ENCODE peak calls at places on chromosomes 16 and 17, in four cellular contexts. One of them, this sample, is unnamed.

GRCh38 chr17:9360610-9361571 is 214.7 kb downstream of the STX8 start:
- DNase-seq in effector memory CD4-positive, alpha-beta T cell: no peak
- DNase-seq in upper lobe of left lung: no peak
- DNase-seq in mucosa of descending colon: no peak
- DNase-seq in this sample: no peak

GRCh38 chr17:32152130-32152529 is 9.8 kb downstream of the RHOT1 start:
- DNase-seq in upper lobe of left lung: no peak
- DNase-seq in mucosa of descending colon: no peak
- DNase-seq in effector memory CD4-positive, alpha-beta T cell: no peak
- DNase-seq in this sample: no peak

GRCh38 chr16:82748026-82748425 is 121.3 kb downstream of the CDH13 start:
- DNase-seq in mucosa of descending colon: no peak
- DNase-seq in effector memory CD4-positive, alpha-beta T cell: no peak
- DNase-seq in upper lobe of left lung: no peak
- DNase-seq in this sample: no peak

GRCh38 chr16:4525069-4525468 is 13.5 kb downstream of the CDIP1 start:
- DNase-seq in upper lobe of left lung: no peak
- DNase-seq in mucosa of descending colon: no peak
- DNase-seq in effector memory CD4-positive, alpha-beta T cell: no peak
- DNase-seq in this sample: no peak

GRCh38 chr17:82440991-82441627 is 9.4 kb downstream of the CYBC1 start:
- DNase-seq in upper lobe of left lung: peak; percentile 63
- DNase-seq in mucosa of descending colon: no peak
- DNase-seq in effector memory CD4-positive, alpha-beta T cell: no peak
- DNase-seq in this sample: no peak

GRCh38 chr17:72850410-72850809 is 242.1 kb downstream of the SLC39A11 start:
- DNase-seq in mucosa of descending colon: no peak
- DNase-seq in upper lobe of left lung: no peak
- DNase-seq in effector memory CD4-positive, alpha-beta T cell: no peak
- DNase-seq in this sample: no peak

GRCh38 chr17:31274252-31274651 is 22.8 kb downstream of the OMG start:
- DNase-seq in effector memory CD4-positive, alpha-beta T cell: no peak
- DNase-seq in upper lobe of left lung: no peak
- DNase-seq in mucosa of descending colon: no peak
- DNase-seq in this sample: no peak

GRCh38 chr17:64174686-64175456 is 44.9 kb upstream of the ERN1 start:
- DNase-seq in upper lobe of left lung: no peak
- DNase-seq in mucosa of descending colon: no peak
- DNase-seq in effector memory CD4-positive, alpha-beta T cell: no peak
- DNase-seq in this sample: no peak

GRCh38 chr17:48878920-48879898 is 13.4 kb upstream of the ATP5MC1 start:
- DNase-seq in upper lobe of left lung: no peak
- DNase-seq in mucosa of descending colon: no peak
- DNase-seq in effector memory CD4-positive, alpha-beta T cell: peak; percentile 22
- DNase-seq in this sample: peak; percentile 24

GRCh38 chr16:75648265-75649076 is 898 bp downstream of the TERF2IP start:
- DNase-seq in upper lobe of left lung: peak; percentile 89
- DNase-seq in effector memory CD4-positive, alpha-beta T cell: peak; percentile 67
- DNase-seq in mucosa of descending colon: peak; percentile 89
- DNase-seq in this sample: peak; percentile 76

GRCh38 chr16:55471448-55472097 is 7.4 kb upstream of the MMP2 start:
- DNase-seq in upper lobe of left lung: no peak
- DNase-seq in effector memory CD4-positive, alpha-beta T cell: no peak
- DNase-seq in mucosa of descending colon: no peak
- DNase-seq in this sample: no peak

GRCh38 chr17:82808006-82808405 is 31.8 kb downstream of the ZNF750 start:
- DNase-seq in mucosa of descending colon: no peak
- DNase-seq in upper lobe of left lung: no peak
- DNase-seq in effector memory CD4-positive, alpha-beta T cell: no peak
- DNase-seq in this sample: no peak

GRCh38 chr17:77619851-77620250 is 338.7 kb upstream of the TNRC6C start:
- DNase-seq in effector memory CD4-positive, alpha-beta T cell: no peak
- DNase-seq in mucosa of descending colon: no peak
- DNase-seq in upper lobe of left lung: no peak
- DNase-seq in this sample: no peak

GRCh38 chr16:48622456-48623303 is 12.7 kb upstream of the N4BP1 start:
- DNase-seq in mucosa of descending colon: no peak
- DNase-seq in upper lobe of left lung: peak; percentile 56
- DNase-seq in effector memory CD4-positive, alpha-beta T cell: no peak
- DNase-seq in this sample: no peak

GRCh38 chr17:58207451-58207850 is 11.6 kb downstream of the MKS1 start:
- DNase-seq in mucosa of descending colon: no peak
- DNase-seq in effector memory CD4-positive, alpha-beta T cell: no peak
- DNase-seq in upper lobe of left lung: no peak
- DNase-seq in this sample: no peak

GRCh38 chr17:20784100-20784665 is 204.7 kb downstream of the CDRT15L2 start:
- DNase-seq in effector memory CD4-positive, alpha-beta T cell: no peak
- DNase-seq in upper lobe of left lung: peak; percentile 70
- DNase-seq in mucosa of descending colon: no peak
- DNase-seq in this sample: no peak

GRCh38 chr16:24070851-24071250 is 185.3 kb upstream of the CACNG3 start:
- DNase-seq in mucosa of descending colon: no peak
- DNase-seq in upper lobe of left lung: no peak
- DNase-seq in effector memory CD4-positive, alpha-beta T cell: no peak
- DNase-seq in this sample: no peak

GRCh38 chr16:87681990-87682570 is 79.8 kb downstream of the JPH3 start:
- DNase-seq in effector memory CD4-positive, alpha-beta T cell: no peak
- DNase-seq in upper lobe of left lung: no peak
- DNase-seq in mucosa of descending colon: no peak
- DNase-seq in this sample: no peak

GRCh38 chr16:64996641-64997040 is 125.2 kb downstream of the CDH11 start:
- DNase-seq in mucosa of descending colon: no peak
- DNase-seq in effector memory CD4-positive, alpha-beta T cell: no peak
- DNase-seq in upper lobe of left lung: no peak
- DNase-seq in this sample: no peak

GRCh38 chr16:74837056-74837455 is 62.4 kb upstream of the FA2H start:
- DNase-seq in mucosa of descending colon: no peak
- DNase-seq in effector memory CD4-positive, alpha-beta T cell: no peak
- DNase-seq in upper lobe of left lung: no peak
- DNase-seq in this sample: no peak

GRCh38 chr17:81380117-81380516 is 15.1 kb upstream of the BAHCC1 start:
- DNase-seq in upper lobe of left lung: no peak
- DNase-seq in effector memory CD4-positive, alpha-beta T cell: no peak
- DNase-seq in mucosa of descending colon: no peak
- DNase-seq in this sample: no peak

GRCh38 chr17:29778936-29779811 is 150.9 kb downstream of the SSH2 start:
- DNase-seq in upper lobe of left lung: no peak
- DNase-seq in mucosa of descending colon: peak; percentile 69
- DNase-seq in effector memory CD4-positive, alpha-beta T cell: peak; percentile 47
- DNase-seq in this sample: peak; percentile 70

GRCh38 chr16:53973021-53973420 is 269.1 kb downstream of the FTO start:
- DNase-seq in effector memory CD4-positive, alpha-beta T cell: no peak
- DNase-seq in upper lobe of left lung: no peak
- DNase-seq in mucosa of descending colon: no peak
- DNase-seq in this sample: no peak

GRCh38 chr17:61483778-61484116 is 31.5 kb downstream of the TBX4 start:
- DNase-seq in effector memory CD4-positive, alpha-beta T cell: no peak
- DNase-seq in upper lobe of left lung: no peak
- DNase-seq in mucosa of descending colon: no peak
- DNase-seq in this sample: no peak

GRCh38 chr17:16158721-16159120 is 56.6 kb downstream of the NCOR1 start:
- DNase-seq in upper lobe of left lung: no peak
- DNase-seq in mucosa of descending colon: no peak
- DNase-seq in effector memory CD4-positive, alpha-beta T cell: no peak
- DNase-seq in this sample: no peak

GRCh38 chr16:21598676-21599157 is 660 bp upstream of the METTL9 start:
- DNase-seq in mucosa of descending colon: no peak
- DNase-seq in upper lobe of left lung: no peak
- DNase-seq in effector memory CD4-positive, alpha-beta T cell: no peak
- DNase-seq in this sample: peak; percentile 11

GRCh38 chr17:36198831-36199465 is 2.4 kb upstream of the CCL3L1 start:
- DNase-seq in upper lobe of left lung: no peak
- DNase-seq in mucosa of descending colon: no peak
- DNase-seq in effector memory CD4-positive, alpha-beta T cell: no peak
- DNase-seq in this sample: no peak

GRCh38 chr16:75550211-75550662 is 5.8 kb downstream of the TMEM231 start:
- DNase-seq in effector memory CD4-positive, alpha-beta T cell: no peak
- DNase-seq in mucosa of descending colon: peak; percentile 51
- DNase-seq in upper lobe of left lung: no peak
- DNase-seq in this sample: no peak

GRCh38 chr17:64056269-64057005 is 36.0 kb upstream of the ICAM2 start:
- DNase-seq in upper lobe of left lung: no peak
- DNase-seq in mucosa of descending colon: no peak
- DNase-seq in effector memory CD4-positive, alpha-beta T cell: no peak
- DNase-seq in this sample: no peak

GRCh38 chr16:14560523-14560922 is 69.5 kb downstream of the PARN start:
- DNase-seq in mucosa of descending colon: no peak
- DNase-seq in effector memory CD4-positive, alpha-beta T cell: no peak
- DNase-seq in upper lobe of left lung: no peak
- DNase-seq in this sample: no peak

GRCh38 chr17:56824503-56824902 is 9.2 kb downstream of the C17orf67 start:
- DNase-seq in upper lobe of left lung: no peak
- DNase-seq in mucosa of descending colon: no peak
- DNase-seq in effector memory CD4-positive, alpha-beta T cell: no peak
- DNase-seq in this sample: no peak

GRCh38 chr17:12261354-12261753 is 240.7 kb downstream of the MAP2K4 start:
- DNase-seq in mucosa of descending colon: no peak
- DNase-seq in upper lobe of left lung: no peak
- DNase-seq in effector memory CD4-positive, alpha-beta T cell: no peak
- DNase-seq in this sample: no peak

GRCh38 chr17:42886283-42887176 is 14.1 kb upstream of the G6PC1 start:
- DNase-seq in mucosa of descending colon: no peak
- DNase-seq in effector memory CD4-positive, alpha-beta T cell: no peak
- DNase-seq in upper lobe of left lung: no peak
- DNase-seq in this sample: no peak

GRCh38 chr17:33241390-33241789 is 51.7 kb downstream of the ASIC2 start:
- DNase-seq in upper lobe of left lung: no peak
- DNase-seq in mucosa of descending colon: no peak
- DNase-seq in effector memory CD4-positive, alpha-beta T cell: no peak
- DNase-seq in this sample: no peak

GRCh38 chr17:29004081-29004692 is 1.6 kb downstream of the SEZ6 start:
- DNase-seq in mucosa of descending colon: no peak
- DNase-seq in upper lobe of left lung: peak; percentile 46
- DNase-seq in effector memory CD4-positive, alpha-beta T cell: no peak
- DNase-seq in this sample: no peak

GRCh38 chr16:34078697-34079096 is 619.3 kb downstream of the TP53TG3F start:
- DNase-seq in mucosa of descending colon: no peak
- DNase-seq in upper lobe of left lung: no peak
- DNase-seq in effector memory CD4-positive, alpha-beta T cell: no peak
- DNase-seq in this sample: no peak
- H3K9me3 ChIP-seq in mucosa of descending colon: peaks cover 96% of the 10 kb centered on the region
- H3K9me3 ChIP-seq in upper lobe of left lung: peaks cover 49% of the 10 kb centered on the region
- H3K9me3 ChIP-seq in effector memory CD4-positive, alpha-beta T cell: no peaks in the 10 kb centered on the region
- H3K9me3 ChIP-seq in this sample: peaks cover 5% of the 10 kb centered on the region

DNA sequence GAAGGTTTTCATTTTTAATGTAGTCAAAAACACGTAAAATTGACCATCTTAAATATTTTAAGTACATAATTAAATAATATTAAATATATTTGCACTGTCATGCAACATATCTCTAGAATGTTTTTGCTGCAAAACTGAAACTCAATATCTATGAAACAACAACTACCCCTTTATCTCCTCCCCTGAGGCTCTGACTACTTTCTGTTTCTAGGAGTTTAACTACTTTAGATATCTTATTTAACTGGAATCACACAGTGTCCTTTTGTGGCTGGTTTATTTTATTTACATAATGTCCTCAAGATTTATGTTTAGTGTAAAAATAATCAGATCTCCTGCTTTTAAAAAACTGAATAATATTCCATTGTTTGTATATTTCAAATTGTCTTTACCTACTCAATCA is 2003.9 kb downstream of the TP53TG3F start:
- DNase-seq in upper lobe of left lung: no peak
- DNase-seq in mucosa of descending colon: no peak
- DNase-seq in effector memory CD4-positive, alpha-beta T cell: no peak
- DNase-seq in this sample: no peak
- H3K9me3 ChIP-seq in upper lobe of left lung: no peaks in the 10 kb centered on the region
- H3K9me3 ChIP-seq in mucosa of descending colon: peaks cover 53% of the 10 kb centered on the region
- H3K9me3 ChIP-seq in effector memory CD4-positive, alpha-beta T cell: no peaks in the 10 kb centered on the region
- H3K9me3 ChIP-seq in this sample: peaks cover 4% of the 10 kb centered on the region

GRCh38 chr16:71449020-71449419 is 7.2 kb upstream of the TLE7 start:
- DNase-seq in effector memory CD4-positive, alpha-beta T cell: no peak
- DNase-seq in mucosa of descending colon: no peak
- DNase-seq in upper lobe of left lung: no peak
- DNase-seq in this sample: no peak
- H3K9me3 ChIP-seq in effector memory CD4-positive, alpha-beta T cell: peaks cover 35% of the 10 kb centered on the region
- H3K9me3 ChIP-seq in mucosa of descending colon: peaks cover 97% of the 10 kb centered on the region
- H3K9me3 ChIP-seq in upper lobe of left lung: peaks cover 78% of the 10 kb centered on the region
- H3K9me3 ChIP-seq in this sample: peaks cover 26% of the 10 kb centered on the region

DNA sequence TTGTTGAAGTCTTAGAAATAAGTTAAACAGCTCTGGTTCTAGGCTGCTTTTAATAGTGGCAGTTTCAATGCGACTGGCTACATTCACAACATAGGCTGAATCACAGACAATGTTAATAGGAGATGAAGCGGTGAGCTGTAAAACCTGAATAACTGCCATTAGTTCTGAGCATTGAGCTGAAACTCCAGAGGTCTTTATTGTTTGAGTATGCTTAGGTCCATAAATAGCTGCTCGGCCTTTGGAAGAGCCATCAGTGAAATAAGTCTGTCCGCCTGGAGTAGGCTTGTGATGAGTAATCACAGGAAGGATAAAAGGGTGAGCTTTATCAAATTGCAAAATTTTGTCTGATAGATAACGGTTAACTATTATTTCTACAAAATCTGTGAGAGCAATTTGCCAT is 9.5 kb upstream of the ZNF689 start:
- DNase-seq in upper lobe of left lung: no peak
- DNase-seq in effector memory CD4-positive, alpha-beta T cell: no peak
- DNase-seq in mucosa of descending colon: no peak
- DNase-seq in this sample: no peak
- H3K9me3 ChIP-seq in upper lobe of left lung: no peaks in the 10 kb centered on the region
- H3K9me3 ChIP-seq in effector memory CD4-positive, alpha-beta T cell: no peaks in the 10 kb centered on the region
- H3K9me3 ChIP-seq in mucosa of descending colon: no peaks in the 10 kb centered on the region
- H3K9me3 ChIP-seq in this sample: no peaks in the 10 kb centered on the region

This sample was measured in T-helper 17 cell.